ENCODE peak calls at places on chromosomes 5 and 9, in seven cellular contexts. X is right atrium auricular region, I is MM.1S, W is ACHN, Q is occipital lobe, P is HEK293T, A is Peyer's patch. B is an unnamed sample.

GRCh38 chr5:122237906-122238305 is 74.1 kb upstream of the SNCAIP start:
- DNase-seq in X (no peak), I (no peak), W (no peak), Q (no peak), P (no peak), A (no peak), B (no peak)

GRCh38 chr5:137486707-137487106 is 12.4 kb downstream of the SPOCK1 start:
- DNase-seq in X (peak), I (no peak), W (peak), Q (no peak), P (no peak), A (no peak), B (no peak)

GRCh38 chr9:117783828-117784227 is 79.6 kb downstream of the TLR4 start:
- DNase-seq in X (no peak), I (peak), W (no peak), Q (no peak), P (no peak), A (peak), B (peak)

GRCh38 chr5:90843443-90843842 is 284.8 kb downstream of the ADGRV1 start:
- DNase-seq in X (no peak), I (peak), W (no peak), Q (no peak), P (no peak), A (no peak), B (no peak)

GRCh38 chr9:121318631-121319393 is 50.9 kb downstream of the GSN start:
- DNase-seq in X (no peak), I (no peak), W (no peak), Q (no peak), P (no peak), A (no peak), B (no peak)

GRCh38 chr5:150356575-150357284 is 767 bp upstream of the TCOF1 start:
- DNase-seq in X (no peak), I (peak), W (no peak), Q (no peak), P (no peak), A (no peak), B (no peak)

GRCh38 chr5:89277791-89278190 is 394.8 kb upstream of the MEF2C start:
- DNase-seq in X (no peak), I (no peak), W (no peak), Q (no peak), P (no peak), A (no peak), B (no peak)

GRCh38 chr5:96245401-96246091 is 187.5 kb downstream of the PCSK1 start:
- DNase-seq in X (no peak), I (no peak), W (no peak), Q (no peak), P (no peak), A (no peak), B (no peak)

GRCh38 chr5:65803699-65804426 is 81.9 kb downstream of the NLN start:
- DNase-seq in X (no peak), I (no peak), W (no peak), Q (no peak), P (no peak), A (no peak), B (no peak)

GRCh38 chr5:113575074-113575473 is 61.6 kb downstream of the YTHDC2 start:
- DNase-seq in X (no peak), I (no peak), W (no peak), Q (no peak), P (no peak), A (no peak), B (no peak)

GRCh38 chr9:131609116-131609830 is 64.0 kb downstream of the PRRT1B start:
- DNase-seq in X (peak), I (no peak), W (peak), Q (no peak), P (no peak), A (no peak), B (no peak)

GRCh38 chr5:66450988-66451387 is 145.2 kb upstream of the MAST4 start:
- DNase-seq in X (no peak), I (no peak), W (no peak), Q (no peak), P (no peak), A (no peak), B (no peak)

B was measured in OCI-LY7.